ENCODE peak calls at places on chromosomes 13 and 19, in eight cellular contexts. L is C1 segment of cervical spinal cord; P is RWPE2; V is activated B cell treated with CpG ODN at 0.5 μM for 24 hours; X is stimulated activated CD8-positive, alpha-beta memory T cell treated with anti-CD3 and anti-CD28 coated beads, Interleukin-4, amount 100 ng/mL, for 24 hours; G is occipital lobe; I is stimulated activated CD4-positive, alpha-beta T cell treated with anti-CD3 and anti-CD28 coated beads, Interleukin-1b, Interleukin-23, amount 100 ng/mL, for 24 hours; K is myocyte. W is an unnamed sample.

GRCh38 chr13:70162141-70162540 is 53.9 kb upstream of the KLHL1 start:
- DNase-seq in L (no peak), P (no peak), V (no peak), X (no peak), G (no peak), I (no peak), K (no peak), W (no peak)

GRCh38 chr19:28504727-28505126 is 708.2 kb downstream of the UQCRFS1 start:
- DNase-seq in L (no peak), P (no peak), V (no peak), X (no peak), G (no peak), I (no peak), K (no peak), W (no peak)

GRCh38 chr19:45632468-45633196 is 6.6 kb downstream of the EML2 start:
- DNase-seq in L (no peak), P (peak), V (peak), X (peak), G (no peak), I (peak), K (peak), W (no peak)

GRCh38 chr13:59398127-59398526 is 765.6 kb downstream of the DIAPH3 start:
- DNase-seq in L (no peak), P (no peak), V (no peak), X (no peak), G (no peak), I (no peak), K (no peak), W (no peak)

GRCh38 chr19:33406521-33407139 is 33.1 kb downstream of the CEBPG start:
- DNase-seq in L (peak), P (peak), V (peak), X (peak), G (no peak), I (peak), K (peak), W (peak)

GRCh38 chr19:11091343-11092153 is 2.3 kb downstream of the LDLR start:
- DNase-seq in L (peak), P (peak), V (no peak), X (no peak), G (no peak), I (no peak), K (peak), W (no peak)

GRCh38 chr13:26370495-26370990 is 116.6 kb downstream of the CDK8 start:
- DNase-seq in L (no peak), P (no peak), V (no peak), X (no peak), G (no peak), I (no peak), K (no peak), W (no peak)

GRCh38 chr19:11737964-11738745 is 591 bp downstream of the ZNF823 start:
- DNase-seq in L (peak), P (peak), V (peak), X (peak), G (no peak), I (no peak), K (peak), W (no peak)

GRCh38 chr19:53254451-53255341 is at the start of gene ZNF677:
- DNase-seq in L (peak), P (peak), V (peak), X (peak), G (peak), I (peak), K (peak), W (peak)

GRCh38 chr19:48868196-48868886 is at the start of gene PLEKHA4:
- DNase-seq in L (no peak), P (no peak), V (no peak), X (no peak), G (no peak), I (no peak), K (peak), W (no peak)

GRCh38 chr13:110556224-110556606 is 5.3 kb downstream of the RAB20 start:
- DNase-seq in L (no peak), P (no peak), V (no peak), X (no peak), G (no peak), I (no peak), K (no peak), W (no peak)

GRCh38 chr13:46721054-46721453 is 75.9 kb downstream of the ESD start:
- DNase-seq in L (no peak), P (no peak), V (no peak), X (peak), G (no peak), I (no peak), K (peak), W (no peak)

GRCh38 chr19:16371540-16371986 is 46.9 kb downstream of the KLF2 start:
- DNase-seq in L (no peak), P (no peak), V (peak), X (peak), G (no peak), I (peak), K (no peak), W (peak)

GRCh38 chr19:35757231-35757748 is 461 bp upstream of the HSPB6 start:
- DNase-seq in L (no peak), P (peak), V (no peak), X (no peak), G (peak), I (no peak), K (peak), W (no peak)

GRCh38 chr13:97429681-97430081 is 4.3 kb upstream of the RAP2A start:
- DNase-seq in L (peak), P (no peak), V (no peak), X (no peak), G (peak), I (no peak), K (peak), W (no peak)

GRCh38 chr13:111251646-111252448 is 68.6 kb upstream of the TEX29 start:
- DNase-seq in L (no peak), P (no peak), V (no peak), X (no peak), G (no peak), I (no peak), K (no peak), W (no peak)

GRCh38 chr13:102773441-102774209 is at the start of gene TEX30:
- DNase-seq in L (peak), P (peak), V (peak), X (peak), G (peak), I (peak), K (peak), W (no peak)

GRCh38 chr19:46586294-46586693 is 14.8 kb upstream of the CALM3 start:
- DNase-seq in L (no peak), P (no peak), V (no peak), X (no peak), G (no peak), I (no peak), K (no peak), W (no peak)

GRCh38 chr13:40981361-40981760 is 37.8 kb downstream of the ELF1 start:
- DNase-seq in L (no peak), P (no peak), V (no peak), X (no peak), G (no peak), I (no peak), K (no peak), W (no peak)

GRCh38 chr13:62432906-62433305 is 1017.3 kb upstream of the PCDH20 start:
- DNase-seq in L (no peak), P (no peak), V (no peak), X (no peak), G (no peak), I (no peak), K (no peak), W (no peak)

GRCh38 chr13:20206836-20207235 is 14.1 kb upstream of the GJB2 start:
- DNase-seq in L (no peak), P (no peak), V (no peak), X (no peak), G (no peak), I (no peak), K (no peak), W (no peak)

GRCh38 chr13:61410669-61411297 is 4.9 kb downstream of the PCDH20 start:
- DNase-seq in L (no peak), P (no peak), V (no peak), X (no peak), G (no peak), I (no peak), K (no peak), W (no peak)

GRCh38 chr13:28031220-28031903 is 42.9 kb upstream of the URAD start:
- DNase-seq in L (peak), P (no peak), V (no peak), X (no peak), G (no peak), I (no peak), K (no peak), W (no peak)

GRCh38 chr19:14363203-14364097 is 17.8 kb upstream of the ADGRE5 start:
- DNase-seq in L (no peak), P (no peak), V (peak), X (no peak), G (no peak), I (no peak), K (peak), W (peak)

GRCh38 chr13:44373247-44373600 is 400 bp upstream of the SERP2 start:
- DNase-seq in L (no peak), P (no peak), V (no peak), X (no peak), G (no peak), I (no peak), K (no peak), W (no peak)

GRCh38 chr13:50599046-50599445 is 244.4 kb downstream of the DLEU7 start:
- DNase-seq in L (no peak), P (no peak), V (no peak), X (no peak), G (no peak), I (no peak), K (no peak), W (no peak)

W was measured in chondrocyte.